ENCODE peak calls at places on chromosomes 13 and 19, in six cellular contexts. Y is SJSA1, F is GM23338, Q is MM.1S, U is esophagus muscularis mucosa, O is tibial artery. I is an unnamed sample. For H3K4me1, the result is how much of the 10 kb centered on the place peaks cover.

GRCh38 chr19:9914315-9915207 is 21.8 kb downstream of the OLFM2 start:
- DNase-seq in Y (peak), U (no peak), F (peak), Q (peak), O (peak), I (peak)

GRCh38 chr19:3591876-3592613 is 6.8 kb downstream of the GIPC3 start:
- DNase-seq in Q (no peak), Y (no peak), U (no peak), O (peak), F (no peak), I (no peak)

GRCh38 chr13:31328549-31329229 is 128.9 kb downstream of the B3GLCT start:
- DNase-seq in U (no peak), F (no peak), O (no peak), Q (no peak), Y (no peak), I (no peak)

GRCh38 chr13:58488251-58488650 is 856.7 kb downstream of the PCDH17 start:
- DNase-seq in U (no peak), Q (no peak), Y (no peak), F (no peak), O (no peak), I (no peak)

GRCh38 chr13:31747271-31747670 is 7.9 kb downstream of the RXFP2 start:
- DNase-seq in F (no peak), Q (no peak), Y (no peak), U (no peak), O (no peak), I (no peak)

GRCh38 chr13:36919206-36919832 is 719 bp downstream of the SMAD9 start:
- DNase-seq in Q (no peak), Y (peak), U (no peak), F (peak), O (peak), I (peak)

GRCh38 chr19:52527954-52528326 is 472 bp downstream of the ZNF808 start:
- DNase-seq in Y (no peak), O (no peak), F (peak), Q (no peak), U (no peak), I (peak)

GRCh38 chr13:81017525-81018152 is 676.7 kb upstream of the SPRY2 start:
- DNase-seq in F (peak), U (no peak), Y (no peak), Q (peak), O (no peak), I (no peak)

GRCh38 chr13:30170569-30170968 is 136.8 kb downstream of the KATNAL1 start:
- DNase-seq in O (peak), Q (no peak), Y (no peak), F (no peak), U (no peak), I (no peak)

GRCh38 chr13:59356607-59357006 is 807.1 kb downstream of the DIAPH3 start:
- DNase-seq in F (no peak), U (no peak), Q (no peak), O (peak), Y (no peak), I (peak)

GRCh38 chr19:51507209-51507608 is 5.6 kb upstream of the SIGLEC12 start:
- DNase-seq in U (no peak), F (no peak), Q (no peak), O (no peak), Y (no peak), I (no peak)

GRCh38 chr13:105365831-105366230 is 1169.6 kb downstream of the EFNB2 start:
- DNase-seq in U (no peak), F (no peak), Q (no peak), O (no peak), Y (no peak), I (no peak)

GRCh38 chr19:51016798-51017683 is 2.5 kb downstream of the KLK10 start:
- DNase-seq in Q (no peak), U (no peak), F (peak), Y (no peak), O (no peak), I (peak)

GRCh38 chr13:108807841-108808240 is 178.4 kb downstream of the MYO16 start:
- DNase-seq in Q (no peak), F (no peak), U (no peak), Y (no peak), O (no peak), I (no peak)

GRCh38 chr13:77184455-77184854 is 142.4 kb downstream of the MYCBP2 start:
- DNase-seq in F (no peak), Y (no peak), Q (peak), O (no peak), U (no peak), I (no peak)

GRCh38 chr13:87677334-87678234 is 6.4 kb downstream of the SLITRK5 start:
- DNase-seq in Q (peak), Y (no peak), O (no peak), F (peak), U (no peak), I (no peak)

GRCh38 chr13:27962128-27962841 is 6.8 kb downstream of the CDX2 start:
- DNase-seq in Q (no peak), Y (no peak), U (no peak), F (peak), O (no peak), I (no peak)

GRCh38 chr13:48411281-48412099 is 1.4 kb downstream of the LPAR6 start:
- DNase-seq in F (no peak), U (no peak), Y (no peak), Q (no peak), O (no peak), I (no peak)

GRCh38 chr19:35975608-35976214 is 19.3 kb upstream of the SDHAF1 start:
- DNase-seq in Y (no peak), Q (no peak), F (peak), O (no peak), U (no peak), I (no peak)

GRCh38 chr13:100767192-100767591 is 92.6 kb upstream of the TMTC4 start:
- DNase-seq in U (no peak), O (no peak), Q (no peak), Y (no peak), F (no peak), I (no peak)

GRCh38 chr19:6536138-6536671 is 5.4 kb downstream of the TNFSF9 start:
- DNase-seq in F (peak), O (no peak), Q (peak), Y (peak), U (no peak), I (no peak)

GRCh38 chr13:84192125-84192524 is 309.9 kb upstream of the SLITRK1 start:
- DNase-seq in F (no peak), U (no peak), Y (no peak), Q (no peak), O (no peak), I (no peak)

GRCh38 chr13:34360702-34361101 is 542.8 kb downstream of the RFC3 start:
- DNase-seq in Y (no peak), Q (no peak), U (no peak), F (no peak), O (no peak), I (no peak)

GRCh38 chr13:59570204-59570603 is 593.5 kb downstream of the DIAPH3 start:
- DNase-seq in F (no peak), Q (no peak), U (no peak), O (no peak), Y (no peak), I (no peak)

GRCh38 chr13:42396501-42396900 is 124.5 kb downstream of the AKAP11 start:
- DNase-seq in O (no peak), U (no peak), Q (no peak), F (no peak), Y (no peak), I (no peak)

GRCh38 chr13:100512422-100512821 is 76.2 kb downstream of the GGACT start:
- DNase-seq in O (no peak), U (no peak), Y (peak), F (no peak), Q (no peak), I (no peak)

DNA sequence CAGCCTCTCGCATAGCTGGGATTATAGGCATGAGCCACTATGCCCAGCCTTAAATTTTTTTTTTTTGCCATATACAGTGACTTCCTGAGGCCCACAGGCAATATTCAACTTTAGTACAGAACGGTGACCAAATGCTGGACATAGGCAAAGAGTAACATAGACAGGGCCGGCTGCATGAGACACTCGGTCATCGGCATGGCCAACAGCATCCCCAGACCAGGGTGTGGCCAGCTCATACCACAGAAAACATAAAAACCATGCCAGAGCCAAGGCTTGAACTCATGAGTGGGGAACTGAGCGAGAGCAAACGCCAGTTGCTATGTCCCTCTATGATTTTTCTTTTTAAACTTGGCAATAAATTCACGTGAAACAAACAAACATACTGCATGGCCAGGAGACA is 17.0 kb downstream of the KANK2 start:
- DNase-seq in O (no peak), Q (no peak), Y (no peak), U (no peak), F (no peak), I (no peak)
- H3K4me1 ChIP-seq in O (half or more), Q (under half), Y (under half), U (half or more), F (under half), I (under half)

DNA sequence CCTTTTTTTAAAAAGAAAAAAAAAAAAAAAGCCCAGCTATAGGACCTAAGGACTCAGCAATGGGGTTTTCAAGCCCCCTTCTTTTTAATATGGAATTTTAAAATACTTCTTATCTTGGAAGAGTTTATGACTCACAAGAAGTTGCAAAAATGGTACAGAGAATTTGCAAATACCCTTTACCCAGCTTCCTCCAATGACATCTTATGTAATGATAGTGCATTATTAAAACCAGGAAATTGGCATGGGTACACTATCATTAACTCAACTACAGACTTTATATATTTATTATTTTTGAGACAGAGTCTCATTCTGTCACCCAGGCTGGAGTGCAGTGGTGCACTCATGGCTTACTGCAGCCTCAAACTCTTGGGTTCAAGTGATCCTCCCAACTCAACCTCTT is 16.1 kb downstream of the TMEM38A start:
- DNase-seq in Q (no peak), U (no peak), F (no peak), O (no peak), Y (no peak), I (no peak)
- H3K4me1 ChIP-seq in Q (under half), U (under half), F (under half), O (under half), Y (under half), I (under half)

DNA sequence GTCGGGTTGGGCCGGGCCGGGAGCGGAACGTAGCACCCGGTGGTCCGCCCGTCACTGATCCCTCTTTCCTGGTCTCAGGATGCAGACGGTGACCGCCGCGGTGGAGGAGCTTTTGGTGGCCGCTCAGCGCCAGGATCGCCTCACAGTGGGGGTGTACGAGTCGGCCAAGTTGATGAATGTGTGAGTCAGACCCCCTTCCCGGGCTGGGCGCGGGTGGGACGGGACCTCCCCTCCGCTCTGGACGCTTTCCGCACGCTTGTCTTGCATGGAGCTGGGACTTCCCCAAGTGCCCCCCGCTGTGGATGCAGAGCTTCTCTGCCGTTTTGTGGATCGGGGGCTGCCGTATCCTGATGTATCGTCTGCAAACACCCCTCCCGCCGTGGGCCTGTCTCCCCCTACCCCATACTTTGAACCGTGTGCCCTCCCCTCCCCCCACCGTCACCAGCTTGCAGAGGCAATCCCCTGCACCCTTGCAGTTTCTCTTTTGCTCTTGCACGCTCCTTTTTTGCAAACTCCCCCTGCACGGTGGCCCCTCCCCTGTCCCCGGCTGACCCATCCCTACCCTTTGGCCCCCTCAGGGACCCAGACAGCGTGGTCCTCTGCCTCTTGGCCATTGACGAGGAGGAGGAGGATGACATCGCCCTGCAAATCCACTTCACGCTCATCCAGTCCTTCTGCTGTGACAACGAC is 669 bp downstream of the GADD45B start:
- DNase-seq in O (peak), F (peak), Q (peak), U (no peak), Y (peak), I (peak)
- H3K4me1 ChIP-seq in O (under half), F (under half), Q (under half), U (under half), Y (under half), I (under half)

DNA sequence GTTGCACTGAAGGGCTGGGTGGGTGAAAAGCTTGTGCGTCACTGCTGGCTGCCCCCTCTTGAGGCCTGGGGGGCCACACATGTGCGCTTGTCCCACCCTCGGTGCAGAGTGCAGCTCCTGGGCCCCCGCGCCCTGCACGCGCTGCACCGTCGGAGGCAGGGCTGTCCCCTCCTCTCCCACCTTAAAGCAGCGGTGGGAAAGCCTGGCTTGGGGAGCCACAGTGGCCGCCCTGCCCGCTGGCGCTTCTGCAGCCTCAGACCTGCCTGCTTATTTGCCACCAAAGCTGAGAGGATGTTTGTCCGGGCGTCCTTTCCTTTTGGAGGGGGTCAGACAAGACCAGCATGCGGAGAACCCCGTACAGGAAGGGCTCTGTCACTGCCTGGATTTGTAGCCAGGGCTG is 26.7 kb downstream of the PLEKHJ1 start:
- DNase-seq in F (no peak), Y (no peak), Q (no peak), O (no peak), U (no peak), I (no peak)
- H3K4me1 ChIP-seq in F (under half), Y (under half), Q (under half), O (under half), U (under half), I (under half)

DNA sequence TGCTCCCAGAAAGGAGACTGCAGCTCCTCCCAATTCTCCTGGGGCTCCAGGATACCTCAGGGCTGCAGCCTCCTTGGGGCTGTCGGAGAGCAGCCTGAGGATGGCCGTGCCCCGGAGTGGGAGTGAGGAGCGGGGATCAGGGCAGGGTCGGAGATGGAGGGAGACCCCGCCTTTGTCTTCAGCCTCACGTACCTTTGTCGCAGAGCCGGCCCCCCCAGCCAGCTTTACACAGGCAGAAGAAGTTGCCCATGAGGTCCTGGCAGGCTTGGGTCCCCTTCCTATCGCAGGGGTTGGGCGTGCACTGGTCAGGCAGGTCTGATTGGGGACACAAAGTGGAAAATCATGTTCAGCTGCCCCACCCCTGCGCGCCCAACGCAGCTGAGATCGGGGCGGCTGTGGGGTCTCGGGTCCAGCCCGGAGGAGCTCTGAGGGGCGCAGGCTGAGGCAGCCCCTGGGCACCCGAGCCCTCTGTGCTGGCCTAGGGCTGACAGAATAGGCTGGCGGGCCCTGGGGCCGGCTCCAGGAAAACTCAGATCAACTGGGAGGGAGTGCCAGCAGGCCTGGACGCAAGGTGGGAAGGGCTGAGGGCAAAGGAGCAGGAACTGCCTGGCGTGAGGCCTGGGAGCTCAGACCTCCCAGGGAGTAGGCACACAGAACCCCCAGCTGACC is 24.2 kb downstream of the GAS6 start:
- DNase-seq in U (no peak), O (no peak), Y (no peak), Q (no peak), F (no peak), I (peak)
- H3K4me1 ChIP-seq in U (half or more), O (under half), Y (under half), Q (under half), F (under half), I (under half)

GRCh38 chr13:98523455-98524102 is 53.3 kb downstream of the STK24 start:
- DNase-seq in Q (no peak), F (no peak), Y (no peak), U (no peak), O (no peak), I (no peak)

GRCh38 chr13:98524391-98524790 is 52.5 kb downstream of the STK24 start:
- DNase-seq in O (no peak), U (no peak), F (no peak), Q (no peak), Y (no peak), I (no peak)

GRCh38 chr13:98524793-98525192 is 52.1 kb downstream of the STK24 start:
- DNase-seq in O (no peak), F (no peak), Q (no peak), U (no peak), Y (no peak), I (no peak)

GRCh38 chr13:98525852-98526512 is 50.9 kb downstream of the STK24 start:
- DNase-seq in O (no peak), F (no peak), U (no peak), Y (no peak), Q (no peak), I (no peak)

GRCh38 chr13:98525452-98525851 is 51.5 kb downstream of the STK24 start:
- DNase-seq in Y (no peak), F (no peak), Q (no peak), O (no peak), U (no peak), I (no peak)
- H3K4me1 ChIP-seq in Y (under half), F (half or more), Q (under half), O (half or more), U (half or more), I (under half)

DNA sequence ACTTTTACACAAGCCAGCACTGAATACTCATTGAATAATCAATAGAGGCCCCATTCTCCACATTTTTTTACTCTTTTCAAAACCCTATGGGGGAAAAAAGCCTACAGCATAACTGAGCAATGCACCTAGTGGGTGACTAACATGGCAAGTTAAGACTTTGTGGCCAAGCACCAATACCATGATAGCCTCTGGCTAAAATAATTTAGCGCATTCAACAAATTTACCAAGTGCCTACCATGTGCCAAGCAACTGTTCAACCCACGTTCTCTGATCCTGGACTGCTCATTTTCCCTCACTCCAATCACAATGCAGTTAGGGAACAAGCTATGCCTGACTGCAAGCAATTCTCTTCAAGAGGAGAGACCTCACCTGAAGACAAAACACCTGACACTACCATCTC is 3.0 kb downstream of the ANKRD10 start:
- DNase-seq in Y (no peak), F (no peak), Q (no peak), O (no peak), U (no peak), I (no peak)
- H3K4me1 ChIP-seq in Y (half or more), F (half or more), Q (under half), O (half or more), U (half or more), I (under half)

GRCh38 chr19:8000298-8001038 is 5.0 kb downstream of the ELAVL1 start:
- DNase-seq in Y (no peak), F (no peak), Q (no peak), O (no peak), U (no peak), I (no peak)

GRCh38 chr19:8004723-8005513 is 523 bp downstream of the ELAVL1 start:
- DNase-seq in Y (no peak), F (peak), U (no peak), O (no peak), Q (peak), I (peak)

GRCh38 chr19:8004001-8004400 is 1.4 kb downstream of the ELAVL1 start:
- DNase-seq in Q (no peak), Y (no peak), U (no peak), F (no peak), O (no peak), I (no peak)

GRCh38 chr19:8001651-8001994 is 3.8 kb downstream of the ELAVL1 start:
- DNase-seq in U (no peak), O (no peak), F (no peak), Y (no peak), Q (no peak), I (no peak)

DNA sequence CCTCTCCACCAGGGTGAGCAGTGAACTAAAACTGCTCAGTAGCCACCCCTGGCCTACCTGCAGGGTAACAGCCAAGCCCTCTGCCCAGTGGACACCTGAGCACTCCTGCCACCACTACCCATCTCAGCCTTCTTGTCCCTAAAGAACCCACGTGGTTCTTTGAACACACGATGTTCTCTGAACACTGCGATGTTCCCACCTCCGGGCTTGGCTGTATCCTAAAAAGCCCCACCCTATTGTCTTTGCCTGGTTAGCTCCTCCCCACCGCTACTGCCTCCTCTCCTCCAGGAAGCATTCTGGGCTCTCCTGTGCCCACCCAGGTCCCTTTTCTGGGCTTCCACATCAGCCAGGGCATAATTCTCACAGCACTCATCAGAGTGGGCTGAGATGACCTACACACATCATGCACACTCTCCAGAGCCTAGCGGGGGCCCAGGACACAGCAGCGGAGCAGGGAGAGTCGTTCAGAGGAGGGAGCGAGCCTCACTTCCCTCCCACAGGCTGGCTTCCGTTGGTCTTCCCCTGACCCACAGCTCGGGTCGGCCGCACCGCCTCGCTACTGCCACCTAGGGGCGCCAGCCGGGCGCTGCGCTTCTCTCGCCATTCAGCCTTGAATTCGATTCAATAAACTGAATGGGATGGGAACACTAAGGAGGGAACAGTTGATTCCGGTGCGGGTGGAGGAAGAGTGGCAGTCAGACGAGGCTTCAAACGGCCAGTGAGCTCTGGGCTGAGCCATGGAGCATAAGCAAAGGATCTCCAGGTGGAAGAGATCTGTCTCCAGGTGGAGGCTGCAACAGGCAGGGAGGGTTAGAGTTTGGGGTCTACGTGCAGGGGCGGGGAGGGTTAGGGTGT is 3.2 kb downstream of the ELAVL1 start:
- DNase-seq in U (peak), Q (peak), O (peak), F (peak), Y (peak), I (peak)
- H3K4me1 ChIP-seq in U (half or more), Q (under half), O (under half), F (under half), Y (under half), I (under half)